ENCODE peak calls at places on chromosomes 11 and 22, in six cellular contexts. D, U, G, V, X and T are unnamed samples.
A peak's percentile ranks its signal among the peaks of the same experiment; 100 is the strongest.

GRCh38 chr11:115941481-115941993 is 437.3 kb upstream of the CADM1 start:
- DNase-seq in U (peak; percentile 79), X (no peak), G (no peak), D (no peak), V (no peak), T (no peak)

GRCh38 chr11:81874627-81875026 is 859.0 kb downstream of the FAM181B start:
- DNase-seq in V (no peak), X (no peak), U (peak; percentile 96), G (no peak), D (no peak), T (no peak)

GRCh38 chr22:46984751-46985506 is 222.5 kb downstream of the TBC1D22A start:
- DNase-seq in D (no peak), V (no peak), X (no peak), U (no peak), G (no peak), T (no peak)

GRCh38 chr22:50083462-50084081 is 1.7 kb downstream of the MLC1 start:
- DNase-seq in X (no peak), V (no peak), U (no peak), G (peak; percentile 71), D (no peak), T (no peak)

GRCh38 chr11:120068114-120068573 is 69.8 kb downstream of the TRIM29 start:
- DNase-seq in V (no peak), U (peak; percentile 58), X (no peak), D (no peak), G (no peak), T (no peak)

GRCh38 chr22:44351685-44352377 is 39.1 kb upstream of the SHISAL1 start:
- DNase-seq in V (no peak), X (no peak), U (peak; percentile 4), G (no peak), D (peak; percentile 46), T (no peak)

GRCh38 chr11:8332196-8332595 is 68.5 kb upstream of the LMO1 start:
- DNase-seq in V (no peak), G (no peak), X (no peak), U (peak; percentile 25), D (no peak), T (no peak)

GRCh38 chr11:4191031-4191571 is 96.5 kb downstream of the RRM1 start:
- DNase-seq in X (no peak), V (no peak), D (no peak), G (no peak), U (no peak), T (no peak)

GRCh38 chr11:31422703-31423102 is 53.0 kb downstream of the DNAJC24 start:
- DNase-seq in D (no peak), G (no peak), V (peak; percentile 89), X (no peak), U (no peak), T (no peak)

GRCh38 chr11:6229911-6230310 is 4.5 kb downstream of the FHIP1B start:
- DNase-seq in G (no peak), U (peak; percentile 27), V (no peak), X (no peak), D (no peak), T (no peak)

GRCh38 chr11:85946221-85946620 is 91.0 kb downstream of the CCDC83 start:
- DNase-seq in G (no peak), X (no peak), D (no peak), V (no peak), U (no peak), T (no peak)

GRCh38 chr11:22800482-22800881 is 29.1 kb downstream of the SVIP start:
- DNase-seq in V (no peak), U (no peak), X (no peak), G (no peak), D (no peak), T (no peak)

GRCh38 chr11:108929241-108929640 is 264.4 kb downstream of the DDX10 start:
- DNase-seq in X (no peak), D (no peak), G (no peak), U (no peak), V (no peak), T (no peak)

GRCh38 chr11:113142508-113142907 is 171.9 kb upstream of the TTC12 start:
- DNase-seq in X (no peak), D (no peak), U (no peak), V (no peak), G (no peak), T (no peak)

GRCh38 chr22:44543781-44544181 is 45.7 kb upstream of the RTL6 start:
- DNase-seq in U (no peak), D (no peak), G (no peak), V (no peak), X (no peak), T (no peak)

GRCh38 chr11:26150046-26150445 is 181.9 kb upstream of the ANO3 start:
- DNase-seq in V (no peak), U (no peak), D (no peak), X (no peak), G (no peak), T (no peak)

GRCh38 chr11:113376156-113376555 is 11.4 kb upstream of the ANKK1 start:
- DNase-seq in D (no peak), G (no peak), V (no peak), X (no peak), U (peak; percentile 77), T (no peak)

GRCh38 chr11:65150513-65151271 is 16.4 kb upstream of the SYVN1 start:
- DNase-seq in X (no peak), V (no peak), D (peak; percentile 43), U (peak; percentile 93), G (peak; percentile 65), T (no peak)

GRCh38 chr11:71381781-71382505 is 66.2 kb downstream of the DHCR7 start:
- DNase-seq in V (no peak), D (no peak), G (no peak), X (no peak), U (no peak), T (no peak)

GRCh38 chr11:33063326-33063775 is 24.0 kb downstream of the TCP11L1 start:
- DNase-seq in V (no peak), G (no peak), D (no peak), X (no peak), U (peak; percentile 72), T (no peak)

GRCh38 chr11:46254135-46254491 is 23.3 kb upstream of the CREB3L1 start:
- DNase-seq in X (no peak), U (no peak), D (no peak), V (no peak), G (peak; percentile 56), T (no peak)

GRCh38 chr11:17722000-17722643 is 2.8 kb downstream of the MYOD1 start:
- DNase-seq in G (no peak), D (no peak), U (no peak), X (no peak), V (peak; percentile 43), T (no peak)

GRCh38 chr11:28461846-28462245 is 353.7 kb downstream of the METTL15 start:
- DNase-seq in X (no peak), U (no peak), G (no peak), V (no peak), D (no peak), T (no peak)

GRCh38 chr11:129192150-129192549 is at the start of gene ARHGAP32:
- DNase-seq in G (no peak), D (no peak), V (no peak), X (no peak), U (no peak), T (no peak)

GRCh38 chr22:37427128-37427710 is at the start of gene ELFN2:
- DNase-seq in G (peak; percentile 88), D (no peak), U (no peak), X (no peak), V (no peak), T (no peak)

GRCh38 chr11:75286826-75287465 is 46.4 kb downstream of the TPBGL start:
- DNase-seq in X (no peak), D (no peak), G (no peak), V (no peak), U (no peak), T (no peak)

GRCh38 chr11:79244175-79244804 is 196.5 kb downstream of the TENM4 start:
- DNase-seq in U (no peak), X (no peak), D (no peak), V (no peak), G (no peak), T (no peak)

GRCh38 chr11:86672007-86672621 is at the start of gene ME3:
- DNase-seq in D (peak; percentile 50), G (peak; percentile 95), V (no peak), U (peak; percentile 96), X (peak; percentile 47), T (peak; percentile 43)

GRCh38 chr11:32072872-32073661 is 17.8 kb upstream of the RCN1 start:
- DNase-seq in U (no peak), V (no peak), D (no peak), G (peak; percentile 10), X (no peak), T (no peak)

GRCh38 chr11:19116315-19116970 is 525 bp upstream of the ZDHHC13 start:
- DNase-seq in G (no peak), V (no peak), D (peak; percentile 3), U (no peak), X (no peak), T (no peak)

GRCh38 chr22:49206281-49206680 is 621.4 kb downstream of the BRD1 start:
- DNase-seq in U (no peak), X (no peak), G (no peak), V (no peak), D (no peak), T (no peak)

GRCh38 chr22:42881982-42882656 is 25.0 kb upstream of the ARFGAP3 start:
- DNase-seq in G (no peak), D (no peak), V (no peak), X (no peak), U (no peak), T (no peak)

GRCh38 chr11:122424636-122425035 is 230.9 kb upstream of the UBASH3B start:
- DNase-seq in X (no peak), D (no peak), V (no peak), G (no peak), U (no peak), T (no peak)

GRCh38 chr11:63858628-63859550 is 20.0 kb downstream of the MARK2 start:
- DNase-seq in D (no peak), X (no peak), G (no peak), U (peak; percentile 70), V (no peak), T (no peak)

GRCh38 chr11:131993291-131993690 is 622.9 kb downstream of the NTM start:
- DNase-seq in G (no peak), D (no peak), U (no peak), V (no peak), X (no peak), T (no peak)

GRCh38 chr11:1826552-1827094 is 8.2 kb upstream of the SYT8 start:
- DNase-seq in X (no peak), D (no peak), G (peak; percentile 47), V (no peak), U (no peak), T (no peak)

GRCh38 chr11:128627666-128628342 is 40.4 kb upstream of the ETS1 start:
- DNase-seq in D (peak; percentile 36), G (no peak), U (no peak), V (no peak), X (no peak), T (no peak)

GRCh38 chr22:37555029-37555428 is 5.3 kb upstream of the CDC42EP1 start:
- DNase-seq in D (no peak), U (no peak), G (no peak), X (no peak), V (no peak), T (no peak)

GRCh38 chr11:111765320-111765983 is 737 bp downstream of the PPP2R1B start:
- DNase-seq in G (peak; percentile 90), U (peak; percentile 78), X (no peak), V (no peak), D (no peak), T (no peak)

GRCh38 chr22:43826142-43827093 is 14.3 kb upstream of the EFCAB6 start:
- DNase-seq in X (no peak), U (peak; percentile 31), G (no peak), D (no peak), V (no peak), T (peak; percentile 3)